ENCODE peak calls at places on chromosome X, in five cellular contexts. S is trophoblast cell, G is H9, F is H1, B is mesenchymal stem cell. Z is an unnamed sample.

GRCh38 chrX:107894038-107894437 is 68.4 kb downstream of the MID2 start:
- DNase-seq in S (peak; percentile 6), G (no peak), F (no peak), B (peak; percentile 44), Z (peak; percentile 11)

GRCh38 chrX:3346436-3347329 is at the start of gene MXRA5:
- DNase-seq in S (peak; percentile 18), G (peak; percentile 76), F (no peak), B (peak; percentile 60), Z (peak; percentile 21)

GRCh38 chrX:8867454-8867853 is 66.3 kb upstream of the FAM9A start:
- DNase-seq in S (no peak), G (no peak), F (no peak), B (peak; percentile 36), Z (no peak)

GRCh38 chrX:84729809-84730208 is 227.6 kb upstream of the HDX start:
- DNase-seq in S (peak; percentile 15), G (peak; percentile 42), F (no peak), B (peak; percentile 37), Z (peak; percentile 11)

GRCh38 chrX:154333116-154333515 is 37.5 kb downstream of the TKTL1 start:
- DNase-seq in S (no peak), G (no peak), F (no peak), B (no peak), Z (no peak)

GRCh38 chrX:69568828-69569227 is 47.1 kb upstream of the EDA start:
- DNase-seq in S (no peak), G (no peak), F (no peak), B (no peak), Z (no peak)

GRCh38 chrX:20217279-20217678 is 49.4 kb downstream of the RPS6KA3 start:
- DNase-seq in S (no peak), G (no peak), F (no peak), B (peak; percentile 46), Z (no peak)

GRCh38 chrX:111511477-111511876 is at the start of gene SERTM2:
- DNase-seq in S (no peak), G (peak; percentile 40), F (no peak), B (peak; percentile 71), Z (no peak)

GRCh38 chrX:1914606-1915365 is 299.9 kb downstream of the ASMT start:
- DNase-seq in S (no peak), G (peak; percentile 47), F (no peak), B (no peak), Z (no peak)

GRCh38 chrX:10173331-10173900 is 16.6 kb downstream of the CLCN4 start:
- DNase-seq in S (peak; percentile 73), G (peak; percentile 77), F (peak; percentile 58), B (peak; percentile 96), Z (peak; percentile 81)

GRCh38 chrX:135087867-135088266 is 32.5 kb downstream of the ETDB start:
- DNase-seq in S (no peak), G (no peak), F (no peak), B (no peak), Z (no peak)

GRCh38 chrX:34557733-34558132 is 99.4 kb downstream of the TMEM47 start:
- DNase-seq in S (no peak), G (peak; percentile 85), F (no peak), B (no peak), Z (no peak)

GRCh38 chrX:94662665-94663064 is 988.7 kb downstream of the FAM133A start:
- DNase-seq in S (no peak), G (no peak), F (no peak), B (no peak), Z (no peak)

GRCh38 chrX:8851487-8851886 is 50.3 kb upstream of the FAM9A start:
- DNase-seq in S (no peak), G (no peak), F (no peak), B (no peak), Z (no peak)

GRCh38 chrX:153333271-153333670 is 682 bp upstream of the ZNF275 start:
- DNase-seq in S (no peak), G (no peak), F (no peak), B (peak; percentile 23), Z (no peak)

GRCh38 chrX:5236096-5236495 is 992.6 kb downstream of the NLGN4X start:
- DNase-seq in S (no peak), G (peak; percentile 49), F (no peak), B (peak; percentile 50), Z (no peak)

GRCh38 chrX:110396777-110397176 is 38.1 kb downstream of the RTL9 start:
- DNase-seq in S (no peak), G (no peak), F (no peak), B (no peak), Z (no peak)

GRCh38 chrX:42597481-42597880 is 180.5 kb downstream of the PPP1R2C start:
- DNase-seq in S (no peak), G (no peak), F (no peak), B (no peak), Z (no peak)

GRCh38 chrX:95318882-95319281 is 1365.8 kb upstream of the DIAPH2 start:
- DNase-seq in S (no peak), G (peak; percentile 62), F (peak; percentile 3), B (no peak), Z (no peak)

GRCh38 chrX:50723006-50723405 is 91.0 kb downstream of the SHROOM4 start:
- DNase-seq in S (no peak), G (no peak), F (no peak), B (no peak), Z (no peak)

GRCh38 chrX:136689441-136689840 is 41.5 kb downstream of the CD40LG start:
- DNase-seq in S (no peak), G (no peak), F (no peak), B (peak; percentile 3), Z (peak; percentile 8)

DNA sequence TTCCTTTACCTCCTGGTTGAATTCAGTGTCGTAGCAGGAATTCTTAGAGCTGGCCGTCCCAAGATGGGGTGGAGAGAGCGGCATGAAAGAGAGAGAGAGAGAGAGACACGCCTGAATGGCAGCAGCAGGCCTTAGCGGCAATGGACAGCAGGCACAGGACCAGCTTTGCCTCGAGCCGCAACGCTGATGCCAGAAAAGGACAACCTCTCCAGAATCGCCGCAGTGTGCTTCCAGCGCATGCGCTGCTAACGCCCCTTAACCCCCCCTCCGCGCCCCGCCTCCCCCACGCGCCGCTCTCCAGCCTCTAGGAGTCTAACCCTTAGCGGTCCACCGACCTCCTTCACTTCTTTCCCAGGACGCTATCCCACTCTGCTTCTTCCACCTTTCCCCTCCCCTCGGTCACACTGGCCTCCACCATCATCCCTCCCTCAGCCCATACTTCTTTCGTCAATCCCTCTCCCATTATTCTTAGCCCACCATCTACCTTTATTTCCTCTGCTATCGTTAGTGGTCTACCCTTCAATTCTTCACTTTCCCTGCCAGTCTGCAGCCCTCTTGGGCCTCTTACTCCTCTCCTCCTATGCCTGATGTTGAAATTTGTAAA is 10.5 kb upstream of the ZCCHC13 start:
- DNase-seq in S (peak; percentile 54), G (peak; percentile 84), F (no peak), B (peak; percentile 83), Z (peak; percentile 46)
- H3K4ac ChIP-seq in S (no peak overlapping the region), G (no peak overlapping the region), F (no peak overlapping the region), B (no peak overlapping the region), Z (no peak overlapping the region)

GRCh38 chrX:12410523-12410922 is 272.2 kb downstream of the FRMPD4 start:
- DNase-seq in S (no peak), G (no peak), F (no peak), B (no peak), Z (no peak)
- H2BK12ac ChIP-seq in S (no peak overlapping the region), G (no peak overlapping the region), F (no peak overlapping the region), B (no peak overlapping the region), Z (no peak overlapping the region)

DNA sequence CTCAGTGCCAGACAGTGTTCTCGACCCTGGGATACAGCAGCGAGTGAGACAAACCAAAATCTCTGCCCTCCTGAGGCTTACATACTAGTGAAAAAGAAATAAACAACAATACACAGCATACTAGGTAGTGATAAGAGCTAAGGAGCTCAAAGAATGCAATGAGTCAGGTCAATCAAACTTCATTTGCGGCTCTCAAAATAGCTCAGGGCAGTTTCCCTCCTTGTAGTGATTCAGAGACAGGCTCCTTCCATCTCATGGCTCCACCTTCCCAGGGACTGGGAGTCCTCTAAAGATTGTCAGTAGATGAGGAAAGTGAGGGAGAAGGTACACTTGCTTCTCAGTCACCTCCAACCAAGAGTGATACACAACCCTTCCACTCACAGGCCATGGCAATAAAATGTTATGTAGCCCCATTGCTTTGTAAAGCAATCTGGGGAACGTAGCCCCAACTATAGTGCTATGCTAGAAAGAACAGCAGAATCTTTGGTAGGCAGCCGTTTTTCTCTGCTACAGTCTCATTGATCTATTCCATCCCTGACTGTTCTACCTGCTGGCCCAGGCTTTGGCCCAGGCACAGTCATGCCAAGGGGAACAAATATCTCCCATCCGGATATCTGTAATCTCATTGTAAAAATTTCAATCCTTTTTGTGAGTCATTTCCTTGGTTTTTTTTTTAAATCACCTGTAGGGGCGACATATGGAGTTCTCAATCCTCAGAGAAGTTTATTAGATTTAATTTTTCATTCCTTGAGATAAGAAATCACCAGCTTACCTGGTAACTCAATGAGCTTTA is 183.1 kb upstream of the S100G start:
- DNase-seq in S (peak; percentile 56), G (no peak), F (no peak), B (peak; percentile 13), Z (no peak)
- H3K4ac ChIP-seq in S (no peak overlapping the region), G (no peak overlapping the region), F (no peak overlapping the region), B (no peak overlapping the region), Z (no peak overlapping the region)

DNA sequence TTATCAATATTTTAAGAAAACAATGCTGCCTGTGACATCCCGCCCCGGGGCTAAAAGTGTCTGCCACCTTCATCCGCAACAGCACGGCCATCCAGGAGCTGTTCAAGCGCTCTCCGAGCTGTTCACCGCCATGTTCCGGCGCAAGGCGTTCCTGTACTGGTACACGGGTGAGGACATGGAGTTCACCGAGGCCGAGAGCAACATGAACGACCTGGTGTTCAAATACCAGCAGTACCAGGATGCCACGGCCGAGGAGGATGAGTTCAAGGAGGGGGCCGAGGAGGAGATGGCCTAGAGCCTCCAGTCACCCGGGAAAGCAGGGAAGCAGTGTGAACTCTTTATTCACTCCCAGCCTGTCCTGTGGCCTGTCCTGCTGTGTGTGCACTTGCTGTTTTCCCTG is 12.1 kb upstream of the KLHL13 start:
- DNase-seq in S (no peak), G (no peak), F (no peak), B (no peak), Z (no peak)
- H2BK12ac ChIP-seq in S (no peak overlapping the region), G (no peak overlapping the region), F (no peak overlapping the region), B (no peak overlapping the region), Z (no peak overlapping the region)

GRCh38 chrX:47515941-47516649 is 33.1 kb upstream of the ZNF41 start:
- DNase-seq in S (no peak), G (no peak), F (no peak), B (peak; percentile 81), Z (no peak)

GRCh38 chrX:47513697-47514085 is 30.7 kb upstream of the ZNF41 start:
- DNase-seq in S (no peak), G (no peak), F (no peak), B (peak; percentile 52), Z (no peak)

GRCh38 chrX:47518105-47518504 is 35.1 kb upstream of the ZNF41 start:
- DNase-seq in S (no peak), G (no peak), F (no peak), B (peak; percentile 7), Z (no peak)

GRCh38 chrX:47514553-47515235 is 31.7 kb upstream of the ZNF41 start:
- DNase-seq in S (peak; percentile 13), G (no peak), F (no peak), B (peak; percentile 85), Z (no peak)
- H3K4ac ChIP-seq in S (no peak overlapping the region), G (no peak overlapping the region), F (no peak overlapping the region), B (no peak overlapping the region), Z (no peak overlapping the region)

GRCh38 chrX:119690921-119691716 is 1.8 kb downstream of the SEPTIN6 start:
- DNase-seq in S (peak; percentile 52), G (no peak), F (no peak), B (peak; percentile 90), Z (no peak)
- H2BK12ac ChIP-seq in S (no peak overlapping the region), G (no peak overlapping the region), F (no peak overlapping the region), B (no peak overlapping the region), Z (no peak overlapping the region)